ENCODE peak calls at places on chromosomes 1 and 21, in seven cellular contexts. One of them, this sample, is unnamed.

GRCh38 chr1:4650486-4650885 is 3.9 kb upstream of the AJAP1 start:
- DNase-seq in amniotic stem cell: no peak
- DNase-seq in NCI-H345: no peak
- DNase-seq in M059J: peak
- DNase-seq in cardiac fibroblast: peak
- DNase-seq in T-cell: no peak
- DNase-seq in hepatic stellate cell: no peak
- DNase-seq in this sample: peak

GRCh38 chr1:227434808-227435207 is 116.5 kb upstream of the CDC42BPA start:
- DNase-seq in amniotic stem cell: no peak
- DNase-seq in NCI-H345: no peak
- DNase-seq in M059J: no peak
- DNase-seq in cardiac fibroblast: no peak
- DNase-seq in T-cell: no peak
- DNase-seq in hepatic stellate cell: no peak
- DNase-seq in this sample: no peak

GRCh38 chr1:111660204-111661150 is 40.9 kb downstream of the RAP1A start:
- DNase-seq in amniotic stem cell: no peak
- DNase-seq in NCI-H345: no peak
- DNase-seq in M059J: no peak
- DNase-seq in cardiac fibroblast: peak
- DNase-seq in T-cell: no peak
- DNase-seq in hepatic stellate cell: no peak
- DNase-seq in this sample: no peak

GRCh38 chr1:225746361-225747179 is 31.1 kb upstream of the SRP9 start:
- DNase-seq in amniotic stem cell: peak
- DNase-seq in NCI-H345: peak
- DNase-seq in M059J: peak
- DNase-seq in cardiac fibroblast: peak
- DNase-seq in T-cell: no peak
- DNase-seq in hepatic stellate cell: peak
- DNase-seq in this sample: peak

GRCh38 chr1:103171041-103171590 is 62.8 kb upstream of the COL11A1 start:
- DNase-seq in amniotic stem cell: no peak
- DNase-seq in NCI-H345: no peak
- DNase-seq in M059J: no peak
- DNase-seq in cardiac fibroblast: peak
- DNase-seq in T-cell: no peak
- DNase-seq in hepatic stellate cell: no peak
- DNase-seq in this sample: no peak

GRCh38 chr1:100927276-100927675 is 31.4 kb downstream of the SLC30A7 start:
- DNase-seq in amniotic stem cell: no peak
- DNase-seq in NCI-H345: no peak
- DNase-seq in M059J: no peak
- DNase-seq in cardiac fibroblast: no peak
- DNase-seq in T-cell: peak
- DNase-seq in hepatic stellate cell: no peak
- DNase-seq in this sample: no peak

GRCh38 chr1:218816999-218817398 is 356.7 kb upstream of the LYPLAL1 start:
- DNase-seq in amniotic stem cell: no peak
- DNase-seq in NCI-H345: no peak
- DNase-seq in M059J: no peak
- DNase-seq in cardiac fibroblast: no peak
- DNase-seq in T-cell: no peak
- DNase-seq in hepatic stellate cell: no peak
- DNase-seq in this sample: no peak

GRCh38 chr1:44832068-44832700 is 10.9 kb downstream of the PTCH2 start:
- DNase-seq in amniotic stem cell: no peak
- DNase-seq in NCI-H345: peak
- DNase-seq in M059J: no peak
- DNase-seq in cardiac fibroblast: no peak
- DNase-seq in T-cell: no peak
- DNase-seq in hepatic stellate cell: no peak
- DNase-seq in this sample: no peak

GRCh38 chr1:7136166-7136953 is 351.1 kb downstream of the CAMTA1 start:
- DNase-seq in amniotic stem cell: no peak
- DNase-seq in NCI-H345: no peak
- DNase-seq in M059J: peak
- DNase-seq in cardiac fibroblast: no peak
- DNase-seq in T-cell: no peak
- DNase-seq in hepatic stellate cell: no peak
- DNase-seq in this sample: no peak

GRCh38 chr21:33412832-33413519 is 9.8 kb downstream of the IFNGR2 start:
- DNase-seq in amniotic stem cell: no peak
- DNase-seq in NCI-H345: no peak
- DNase-seq in M059J: no peak
- DNase-seq in cardiac fibroblast: no peak
- DNase-seq in T-cell: no peak
- DNase-seq in hepatic stellate cell: no peak
- DNase-seq in this sample: peak

GRCh38 chr1:168467452-168467851 is 76.3 kb downstream of the XCL2 start:
- DNase-seq in amniotic stem cell: no peak
- DNase-seq in NCI-H345: no peak
- DNase-seq in M059J: peak
- DNase-seq in cardiac fibroblast: no peak
- DNase-seq in T-cell: no peak
- DNase-seq in hepatic stellate cell: no peak
- DNase-seq in this sample: no peak